ENCODE peak calls at places on chromosomes 4 and X, in eight cellular contexts. O is A549, B is dorsolateral prefrontal cortex, V is mesenteric fat pad, L is iPS-NIHi11, U is neural progenitor cell, Y is IMR-90, H is NCI-H146. K is an unnamed sample.

GRCh38 chr4:168124008-168124641 is 31.8 kb downstream of the ANXA10 start:
- DNase-seq in Y (peak), B (no peak), O (no peak), V (no peak), L (no peak), H (no peak), U (no peak), K (no peak)

GRCh38 chr4:83217721-83218522 is 66.7 kb downstream of the COQ2 start:
- DNase-seq in U (no peak), L (no peak), B (no peak), Y (no peak), V (no peak), H (no peak), O (no peak), K (no peak)

GRCh38 chrX:69618803-69619202 is 2.9 kb downstream of the EDA start:
- DNase-seq in B (no peak), O (no peak), H (no peak), V (no peak), Y (peak), L (no peak), U (peak), K (no peak)

GRCh38 chr4:856468-856901 is 30.6 kb upstream of the CPLX1 start:
- DNase-seq in Y (no peak), V (no peak), L (no peak), O (no peak), U (no peak), B (no peak), H (no peak), K (no peak)

GRCh38 chr4:169000315-169000714 is 9.7 kb downstream of the CBR4 start:
- DNase-seq in U (no peak), H (no peak), L (no peak), Y (no peak), V (no peak), O (no peak), B (no peak), K (no peak)

GRCh38 chr4:113563691-113564378 is 197.7 kb downstream of the CAMK2D start:
- DNase-seq in H (no peak), Y (no peak), L (no peak), U (no peak), B (no peak), O (no peak), V (no peak), K (no peak)

GRCh38 chr4:6342530-6343293 is 73.1 kb downstream of the WFS1 start:
- DNase-seq in O (no peak), U (peak), H (peak), L (no peak), B (peak), Y (peak), V (no peak), K (peak)

GRCh38 chr4:39961311-39961877 is 16.3 kb downstream of the PDS5A start:
- DNase-seq in U (no peak), O (no peak), B (no peak), Y (no peak), H (no peak), V (peak), L (no peak), K (no peak)

GRCh38 chr4:128468485-128468989 is 180.9 kb upstream of the PGRMC2 start:
- DNase-seq in Y (peak), H (no peak), O (no peak), L (no peak), B (no peak), U (no peak), V (no peak), K (no peak)

GRCh38 chr4:2079926-2080325 is 20.8 kb downstream of the NAT8L start:
- DNase-seq in V (no peak), O (no peak), B (no peak), L (no peak), U (no peak), H (no peak), Y (no peak), K (no peak)